ENCODE peak calls at places on chromosomes 12 and 14, in ten cellular contexts. One of them, this sample, is unnamed.

GRCh38 chr12:124332900-124333299 is 38.0 kb downstream of the RFLNA start:
- DNase-seq in endothelial cell: no peak
- DNase-seq in activated T-cell treated with anti-CD3 and anti-CD28 coated beads, Interleukin-2, amount 50 U/mL, for 1 hour: no peak
- DNase-seq in Jurkat, Clone E6-1: no peak
- DNase-seq in cardiac muscle cell: no peak
- DNase-seq in amniotic epithelial cell: no peak
- DNase-seq in AG04450: no peak
- DNase-seq in non-pigmented ciliary epithelial cell: no peak
- DNase-seq in osteocyte: no peak
- DNase-seq in fibroblast of lung: no peak
- DNase-seq in this sample: no peak

GRCh38 chr14:74723134-74723533 is 10.2 kb downstream of the FCF1 start:
- DNase-seq in endothelial cell: no peak
- DNase-seq in activated T-cell treated with anti-CD3 and anti-CD28 coated beads, Interleukin-2, amount 50 U/mL, for 1 hour: no peak
- DNase-seq in Jurkat, Clone E6-1: no peak
- DNase-seq in cardiac muscle cell: no peak
- DNase-seq in amniotic epithelial cell: no peak
- DNase-seq in AG04450: no peak
- DNase-seq in non-pigmented ciliary epithelial cell: no peak
- DNase-seq in osteocyte: no peak
- DNase-seq in fibroblast of lung: no peak
- DNase-seq in this sample: no peak

GRCh38 chr12:13128291-13129000 is 25.0 kb upstream of the GSG1 start:
- DNase-seq in endothelial cell: no peak
- DNase-seq in activated T-cell treated with anti-CD3 and anti-CD28 coated beads, Interleukin-2, amount 50 U/mL, for 1 hour: no peak
- DNase-seq in Jurkat, Clone E6-1: no peak
- DNase-seq in cardiac muscle cell: no peak
- DNase-seq in amniotic epithelial cell: no peak
- DNase-seq in AG04450: no peak
- DNase-seq in non-pigmented ciliary epithelial cell: no peak
- DNase-seq in osteocyte: no peak
- DNase-seq in fibroblast of lung: no peak
- DNase-seq in this sample: no peak

GRCh38 chr12:121797937-121798801 is 4.7 kb upstream of the RHOF start:
- DNase-seq in endothelial cell: no peak
- DNase-seq in activated T-cell treated with anti-CD3 and anti-CD28 coated beads, Interleukin-2, amount 50 U/mL, for 1 hour: no peak
- DNase-seq in Jurkat, Clone E6-1: no peak
- DNase-seq in cardiac muscle cell: peak; percentile 44
- DNase-seq in amniotic epithelial cell: peak; percentile 43
- DNase-seq in AG04450: no peak
- DNase-seq in non-pigmented ciliary epithelial cell: no peak
- DNase-seq in osteocyte: no peak
- DNase-seq in fibroblast of lung: peak; percentile 74
- DNase-seq in this sample: peak; percentile 92

GRCh38 chr12:114834621-114835020 is 150.6 kb upstream of the TBX3 start:
- DNase-seq in endothelial cell: no peak
- DNase-seq in activated T-cell treated with anti-CD3 and anti-CD28 coated beads, Interleukin-2, amount 50 U/mL, for 1 hour: no peak
- DNase-seq in Jurkat, Clone E6-1: no peak
- DNase-seq in cardiac muscle cell: peak; percentile 73
- DNase-seq in amniotic epithelial cell: peak; percentile 52
- DNase-seq in AG04450: no peak
- DNase-seq in non-pigmented ciliary epithelial cell: no peak
- DNase-seq in osteocyte: no peak
- DNase-seq in fibroblast of lung: no peak
- DNase-seq in this sample: no peak

GRCh38 chr14:80586116-80586515 is 355.4 kb downstream of the CEP128 start:
- DNase-seq in endothelial cell: no peak
- DNase-seq in activated T-cell treated with anti-CD3 and anti-CD28 coated beads, Interleukin-2, amount 50 U/mL, for 1 hour: no peak
- DNase-seq in Jurkat, Clone E6-1: no peak
- DNase-seq in cardiac muscle cell: no peak
- DNase-seq in amniotic epithelial cell: no peak
- DNase-seq in AG04450: no peak
- DNase-seq in non-pigmented ciliary epithelial cell: no peak
- DNase-seq in osteocyte: no peak
- DNase-seq in fibroblast of lung: no peak
- DNase-seq in this sample: no peak

GRCh38 chr14:90460136-90460535 is 63.3 kb downstream of the CALM1 start:
- DNase-seq in endothelial cell: no peak
- DNase-seq in activated T-cell treated with anti-CD3 and anti-CD28 coated beads, Interleukin-2, amount 50 U/mL, for 1 hour: no peak
- DNase-seq in Jurkat, Clone E6-1: no peak
- DNase-seq in cardiac muscle cell: no peak
- DNase-seq in amniotic epithelial cell: peak; percentile 68
- DNase-seq in AG04450: no peak
- DNase-seq in non-pigmented ciliary epithelial cell: no peak
- DNase-seq in osteocyte: peak; percentile 66
- DNase-seq in fibroblast of lung: no peak
- DNase-seq in this sample: no peak

GRCh38 chr14:30971586-30971985 is 53.9 kb upstream of the AP4S1 start:
- DNase-seq in endothelial cell: no peak
- DNase-seq in activated T-cell treated with anti-CD3 and anti-CD28 coated beads, Interleukin-2, amount 50 U/mL, for 1 hour: no peak
- DNase-seq in Jurkat, Clone E6-1: no peak
- DNase-seq in cardiac muscle cell: no peak
- DNase-seq in amniotic epithelial cell: no peak
- DNase-seq in AG04450: no peak
- DNase-seq in non-pigmented ciliary epithelial cell: no peak
- DNase-seq in osteocyte: no peak
- DNase-seq in fibroblast of lung: no peak
- DNase-seq in this sample: no peak

GRCh38 chr12:126385785-126386184 is 1320.5 kb downstream of the AACS start:
- DNase-seq in endothelial cell: no peak
- DNase-seq in activated T-cell treated with anti-CD3 and anti-CD28 coated beads, Interleukin-2, amount 50 U/mL, for 1 hour: no peak
- DNase-seq in Jurkat, Clone E6-1: no peak
- DNase-seq in cardiac muscle cell: peak; percentile 61
- DNase-seq in amniotic epithelial cell: peak; percentile 65
- DNase-seq in AG04450: no peak
- DNase-seq in non-pigmented ciliary epithelial cell: no peak
- DNase-seq in osteocyte: no peak
- DNase-seq in fibroblast of lung: peak; percentile 41
- DNase-seq in this sample: no peak

GRCh38 chr12:94875525-94875924 is 128.0 kb downstream of the NDUFA12 start:
- DNase-seq in endothelial cell: peak; percentile 29
- DNase-seq in activated T-cell treated with anti-CD3 and anti-CD28 coated beads, Interleukin-2, amount 50 U/mL, for 1 hour: no peak
- DNase-seq in Jurkat, Clone E6-1: peak; percentile 24
- DNase-seq in cardiac muscle cell: peak; percentile 27
- DNase-seq in amniotic epithelial cell: peak; percentile 62
- DNase-seq in AG04450: no peak
- DNase-seq in non-pigmented ciliary epithelial cell: no peak
- DNase-seq in osteocyte: no peak
- DNase-seq in fibroblast of lung: peak; percentile 28
- DNase-seq in this sample: no peak

GRCh38 chr14:96681826-96682225 is 115.4 kb upstream of the VRK1 start:
- DNase-seq in endothelial cell: no peak
- DNase-seq in activated T-cell treated with anti-CD3 and anti-CD28 coated beads, Interleukin-2, amount 50 U/mL, for 1 hour: no peak
- DNase-seq in Jurkat, Clone E6-1: no peak
- DNase-seq in cardiac muscle cell: peak; percentile 1
- DNase-seq in amniotic epithelial cell: no peak
- DNase-seq in AG04450: no peak
- DNase-seq in non-pigmented ciliary epithelial cell: no peak
- DNase-seq in osteocyte: no peak
- DNase-seq in fibroblast of lung: no peak
- DNase-seq in this sample: no peak

GRCh38 chr12:111673503-111673902 is 12.3 kb downstream of the BRAP start:
- DNase-seq in endothelial cell: no peak
- DNase-seq in activated T-cell treated with anti-CD3 and anti-CD28 coated beads, Interleukin-2, amount 50 U/mL, for 1 hour: no peak
- DNase-seq in Jurkat, Clone E6-1: no peak
- DNase-seq in cardiac muscle cell: peak; percentile 65
- DNase-seq in amniotic epithelial cell: peak; percentile 44
- DNase-seq in AG04450: no peak
- DNase-seq in non-pigmented ciliary epithelial cell: no peak
- DNase-seq in osteocyte: no peak
- DNase-seq in fibroblast of lung: peak; percentile 65
- DNase-seq in this sample: no peak

GRCh38 chr12:75120202-75120774 is 89.4 kb downstream of the KCNC2 start:
- DNase-seq in endothelial cell: no peak
- DNase-seq in activated T-cell treated with anti-CD3 and anti-CD28 coated beads, Interleukin-2, amount 50 U/mL, for 1 hour: no peak
- DNase-seq in Jurkat, Clone E6-1: no peak
- DNase-seq in cardiac muscle cell: no peak
- DNase-seq in amniotic epithelial cell: peak; percentile 95
- DNase-seq in AG04450: no peak
- DNase-seq in non-pigmented ciliary epithelial cell: no peak
- DNase-seq in osteocyte: no peak
- DNase-seq in fibroblast of lung: no peak
- DNase-seq in this sample: no peak

GRCh38 chr14:59347915-59348314 is 117.3 kb downstream of the GPR135 start:
- DNase-seq in endothelial cell: no peak
- DNase-seq in activated T-cell treated with anti-CD3 and anti-CD28 coated beads, Interleukin-2, amount 50 U/mL, for 1 hour: no peak
- DNase-seq in Jurkat, Clone E6-1: no peak
- DNase-seq in cardiac muscle cell: no peak
- DNase-seq in amniotic epithelial cell: no peak
- DNase-seq in AG04450: no peak
- DNase-seq in non-pigmented ciliary epithelial cell: no peak
- DNase-seq in osteocyte: no peak
- DNase-seq in fibroblast of lung: no peak
- DNase-seq in this sample: no peak